ENCODE peak calls at places on chromosomes 5 and 9, in seven cellular contexts. K is lower lobe of right lung; W is CD8-positive, alpha-beta memory T cell; E is endodermal cell; P is PC-9; Y is prostate gland; U is gastrocnemius medialis. B is an unnamed sample.

GRCh38 chr5:170439246-170439943 is 50.2 kb upstream of the KCNMB1 start:
- DNase-seq in K (no peak), W (no peak), E (no peak), P (no peak), Y (no peak), U (no peak), B (no peak)

GRCh38 chr9:92706218-92706940 is 36.4 kb upstream of the IPPK start:
- DNase-seq in K (no peak), W (no peak), E (peak; percentile 89), P (peak; percentile 53), Y (no peak), U (no peak), B (no peak)

GRCh38 chr5:167049771-167050567 is 1241.5 kb upstream of the WWC1 start:
- DNase-seq in K (no peak), W (no peak), E (peak; percentile 67), P (no peak), Y (no peak), U (no peak), B (no peak)

GRCh38 chr5:143636951-143637528 is 174.9 kb upstream of the HMHB1 start:
- DNase-seq in K (no peak), W (no peak), E (no peak), P (no peak), Y (no peak), U (no peak), B (no peak)

GRCh38 chr9:97640290-97640689 is 6.7 kb downstream of the NCBP1 start:
- DNase-seq in K (no peak), W (no peak), E (no peak), P (no peak), Y (peak; percentile 8), U (no peak), B (no peak)

GRCh38 chr9:16627967-16628366 is 242.5 kb downstream of the BNC2 start:
- DNase-seq in K (no peak), W (no peak), E (no peak), P (no peak), Y (no peak), U (peak; percentile 40), B (no peak)

GRCh38 chr5:181119105-181119504 is 11.9 kb downstream of the OR2V1 start:
- DNase-seq in K (no peak), W (no peak), E (no peak), P (no peak), Y (no peak), U (no peak), B (no peak)

GRCh38 chr5:95572016-95572415 is 17.1 kb downstream of the ARSK start:
- DNase-seq in K (no peak), W (no peak), E (no peak), P (no peak), Y (no peak), U (no peak), B (no peak)

GRCh38 chr5:158614951-158615350 is 484.8 kb downstream of the EBF1 start:
- DNase-seq in K (no peak), W (no peak), E (no peak), P (no peak), Y (no peak), U (no peak), B (no peak)

GRCh38 chr9:97441729-97442128 is 29.8 kb downstream of the TDRD7 start:
- DNase-seq in K (no peak), W (no peak), E (no peak), P (no peak), Y (no peak), U (no peak), B (no peak)

GRCh38 chr5:124612023-124612422 is 134.4 kb downstream of the ZNF608 start:
- DNase-seq in K (no peak), W (no peak), E (no peak), P (no peak), Y (no peak), U (no peak), B (no peak)

GRCh38 chr5:44603496-44604272 is 205.1 kb upstream of the MRPS30 start:
- DNase-seq in K (no peak), W (no peak), E (peak; percentile 83), P (no peak), Y (no peak), U (no peak), B (no peak)

GRCh38 chr5:124790261-124790894 is 43.9 kb upstream of the ZNF608 start:
- DNase-seq in K (no peak), W (no peak), E (no peak), P (no peak), Y (no peak), U (no peak), B (no peak)

GRCh38 chr9:136858844-136859757 is 7.0 kb downstream of the MAMDC4 start:
- DNase-seq in K (peak; percentile 70), W (no peak), E (peak; percentile 39), P (peak; percentile 78), Y (peak; percentile 81), U (peak; percentile 36), B (peak; percentile 9)

GRCh38 chr5:147436596-147436995 is 73.3 kb downstream of the DPYSL3 start:
- DNase-seq in K (no peak), W (no peak), E (no peak), P (no peak), Y (no peak), U (no peak), B (no peak)
- H3K4me1 ChIP-seq in K (peaks cover 18% of the 10 kb centered on the region), W (no peaks in the 10 kb centered on the region), E (peaks cover 10% of the 10 kb centered on the region), P (no peaks in the 10 kb centered on the region), Y (no peaks in the 10 kb centered on the region), U (peaks cover 27% of the 10 kb centered on the region), B (no peaks in the 10 kb centered on the region)

DNA sequence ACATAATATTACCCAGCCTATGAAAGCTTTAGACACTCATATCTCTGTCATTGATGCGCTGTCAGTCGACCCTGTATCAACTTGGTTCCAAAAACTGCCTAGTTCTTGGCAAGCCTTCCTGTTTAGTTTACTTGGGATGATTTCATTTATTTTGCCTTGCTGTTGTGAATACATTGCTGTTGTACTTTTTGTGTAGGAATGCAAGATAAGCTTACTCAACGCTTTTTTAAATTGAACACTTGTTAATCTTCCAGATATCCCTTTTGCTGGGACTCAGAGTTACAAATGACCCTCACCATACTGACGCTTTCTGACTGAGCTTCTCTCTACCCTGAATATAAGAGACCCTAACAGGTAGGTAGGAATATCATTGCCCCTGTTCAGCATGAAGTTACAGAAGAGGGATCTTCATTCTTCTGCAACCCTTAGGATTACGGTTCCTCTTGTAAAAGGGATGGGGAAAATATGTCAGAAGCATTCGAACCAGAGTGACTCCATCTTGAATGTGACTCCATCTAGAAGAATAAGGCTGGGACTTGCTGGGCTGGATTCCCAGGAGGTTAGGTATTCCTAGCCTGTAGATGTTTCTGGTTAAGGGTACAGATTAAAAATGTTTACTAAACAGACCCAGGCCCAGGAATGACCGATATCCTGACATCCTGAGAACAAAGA is 13.7 kb upstream of the PAIP1 start:
- DNase-seq in K (no peak), W (no peak), E (no peak), P (no peak), Y (no peak), U (no peak), B (no peak)
- H3K27ac ChIP-seq in K (peak overlapping the region; percentile 7), W (no peak overlapping the region), E (no peak overlapping the region), P (no peak overlapping the region), Y (peak overlapping the region; percentile 10), U (no peak overlapping the region), B (no peak overlapping the region)

GRCh38 chr9:120883608-120883996 is 6.6 kb upstream of the PHF19 start:
- DNase-seq in K (no peak), W (no peak), E (no peak), P (no peak), Y (no peak), U (no peak), B (no peak)

GRCh38 chr9:120885459-120885858 is 8.5 kb upstream of the PHF19 start:
- DNase-seq in K (no peak), W (no peak), E (no peak), P (no peak), Y (no peak), U (no peak), B (no peak)

GRCh38 chr9:120886490-120886967 is 9.5 kb upstream of the PHF19 start:
- DNase-seq in K (no peak), W (no peak), E (no peak), P (peak; percentile 40), Y (no peak), U (peak; percentile 54), B (no peak)

GRCh38 chr9:120885968-120886367 is 9.0 kb upstream of the PHF19 start:
- DNase-seq in K (no peak), W (no peak), E (no peak), P (no peak), Y (no peak), U (no peak), B (no peak)

DNA sequence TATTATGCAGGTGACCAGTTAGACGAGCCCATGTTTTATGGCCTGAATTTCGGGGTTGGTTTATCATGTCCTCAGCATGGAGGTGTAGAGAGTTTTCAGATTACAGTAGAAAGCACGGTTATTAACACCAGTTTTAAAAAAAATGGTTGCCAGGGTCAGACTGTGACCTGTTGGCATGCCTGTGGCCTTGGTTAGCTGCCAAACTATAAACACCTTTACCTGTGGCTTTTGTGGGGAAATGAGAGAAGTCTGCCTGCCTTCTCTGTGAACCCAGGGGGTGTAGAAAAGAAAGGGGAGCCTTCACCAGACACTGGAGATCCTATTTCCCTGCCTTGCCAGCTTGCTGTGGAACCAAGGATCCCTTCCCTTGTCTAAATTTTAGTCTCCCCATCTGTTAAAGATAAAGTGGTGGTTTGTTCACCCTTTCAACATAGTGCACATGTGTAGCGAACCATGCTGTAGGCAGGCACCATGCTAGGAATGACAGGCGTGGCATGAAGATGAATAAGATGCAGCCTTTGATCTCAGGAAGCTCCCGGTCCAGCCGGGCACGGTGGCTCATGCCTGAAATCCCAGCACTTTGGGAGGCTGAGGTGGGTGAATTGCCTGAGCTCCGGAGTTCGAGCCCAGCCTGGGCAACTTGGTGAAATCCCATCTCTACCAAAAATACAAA is 6.1 kb upstream of the PHF19 start:
- DNase-seq in K (no peak), W (no peak), E (no peak), P (peak; percentile 77), Y (no peak), U (no peak), B (no peak)
- H3K4me1 ChIP-seq in K (peaks cover 14% of the 10 kb centered on the region), W (peaks cover 66% of the 10 kb centered on the region), E (no peaks in the 10 kb centered on the region), P (peaks cover 42% of the 10 kb centered on the region), Y (no peaks in the 10 kb centered on the region), U (no peaks in the 10 kb centered on the region), B (peaks cover 65% of the 10 kb centered on the region)

GRCh38 chr9:105306533-105307140 is 62.2 kb downstream of the SLC44A1 start:
- DNase-seq in K (no peak), W (no peak), E (no peak), P (no peak), Y (no peak), U (no peak), B (no peak)
- H3K27ac ChIP-seq in K (no peak overlapping the region), W (no peak overlapping the region), E (no peak overlapping the region), P (no peak overlapping the region), Y (no peak overlapping the region), U (no peak overlapping the region), B (no peak overlapping the region)

GRCh38 chr5:149526855-149527590 is 24.2 kb downstream of the CSNK1A1 start:
- DNase-seq in K (no peak), W (no peak), E (no peak), P (no peak), Y (no peak), U (no peak), B (no peak)
- H3K4me1 ChIP-seq in K (peaks cover 87% of the 10 kb centered on the region), W (peaks cover 85% of the 10 kb centered on the region), E (no peaks in the 10 kb centered on the region), P (peaks cover 22% of the 10 kb centered on the region), Y (peaks cover 13% of the 10 kb centered on the region), U (peaks cover 77% of the 10 kb centered on the region), B (peaks cover 37% of the 10 kb centered on the region)

B was measured in naive thymus-derived CD4-positive, alpha-beta T cell.